ENCODE peak calls at places on chromosomes 4 and X, in six cellular contexts. One of them, this sample, is unnamed.

GRCh38 chr4:11741190-11741652 is 312.5 kb upstream of the HS3ST1 start:
- DNase-seq in pancreas: no peak
- DNase-seq in tibial nerve: no peak
- DNase-seq in bronchial epithelial cell: peak
- DNase-seq in astrocyte of the cerebellum: no peak
- DNase-seq in IMR-90: peak
- DNase-seq in this sample: no peak

GRCh38 chrX:122055450-122055849 is 1008.0 kb downstream of the GLUD2 start:
- DNase-seq in astrocyte of the cerebellum: no peak
- DNase-seq in bronchial epithelial cell: no peak
- DNase-seq in IMR-90: no peak
- DNase-seq in tibial nerve: no peak
- DNase-seq in pancreas: no peak
- DNase-seq in this sample: no peak

GRCh38 chr4:83561381-83561780 is 25.5 kb downstream of the GPAT3 start:
- DNase-seq in bronchial epithelial cell: peak
- DNase-seq in astrocyte of the cerebellum: no peak
- DNase-seq in tibial nerve: peak
- DNase-seq in IMR-90: peak
- DNase-seq in pancreas: no peak
- DNase-seq in this sample: peak

GRCh38 chr4:77600521-77601451 is 4.8 kb upstream of the CXCL13 start:
- DNase-seq in tibial nerve: peak
- DNase-seq in bronchial epithelial cell: peak
- DNase-seq in IMR-90: peak
- DNase-seq in pancreas: no peak
- DNase-seq in astrocyte of the cerebellum: peak
- DNase-seq in this sample: peak

GRCh38 chrX:9379697-9380551 is 84.9 kb upstream of the TBL1X start:
- DNase-seq in pancreas: no peak
- DNase-seq in astrocyte of the cerebellum: no peak
- DNase-seq in bronchial epithelial cell: peak
- DNase-seq in IMR-90: peak
- DNase-seq in tibial nerve: no peak
- DNase-seq in this sample: peak

GRCh38 chr4:39237179-39237578 is 54.9 kb downstream of the WDR19 start:
- DNase-seq in pancreas: no peak
- DNase-seq in IMR-90: no peak
- DNase-seq in bronchial epithelial cell: no peak
- DNase-seq in tibial nerve: no peak
- DNase-seq in astrocyte of the cerebellum: no peak
- DNase-seq in this sample: no peak

GRCh38 chr4:62533573-62533972 is 1333.4 kb downstream of the ADGRL3 start:
- DNase-seq in tibial nerve: no peak
- DNase-seq in IMR-90: no peak
- DNase-seq in pancreas: no peak
- DNase-seq in bronchial epithelial cell: no peak
- DNase-seq in astrocyte of the cerebellum: no peak
- DNase-seq in this sample: no peak

GRCh38 chr4:108571027-108571569 is 49.3 kb upstream of the RPL34 start:
- DNase-seq in IMR-90: peak
- DNase-seq in bronchial epithelial cell: no peak
- DNase-seq in pancreas: no peak
- DNase-seq in tibial nerve: no peak
- DNase-seq in astrocyte of the cerebellum: no peak
- DNase-seq in this sample: peak

GRCh38 chr4:100738388-100739165 is 220.8 kb upstream of the EMCN start:
- DNase-seq in astrocyte of the cerebellum: peak
- DNase-seq in IMR-90: peak
- DNase-seq in bronchial epithelial cell: peak
- DNase-seq in pancreas: no peak
- DNase-seq in tibial nerve: peak
- DNase-seq in this sample: peak

GRCh38 chr4:140363558-140363957 is 9.9 kb upstream of the SCOC start:
- DNase-seq in pancreas: no peak
- DNase-seq in tibial nerve: no peak
- DNase-seq in IMR-90: no peak
- DNase-seq in astrocyte of the cerebellum: no peak
- DNase-seq in bronchial epithelial cell: no peak
- DNase-seq in this sample: no peak

GRCh38 chrX:72685810-72686465 is 28.2 kb downstream of the PHKA1 start:
- DNase-seq in astrocyte of the cerebellum: no peak
- DNase-seq in IMR-90: peak
- DNase-seq in tibial nerve: no peak
- DNase-seq in pancreas: no peak
- DNase-seq in bronchial epithelial cell: peak
- DNase-seq in this sample: peak

GRCh38 chr4:187258651-187259401 is 535.2 kb upstream of the FAT1 start:
- DNase-seq in IMR-90: no peak
- DNase-seq in bronchial epithelial cell: no peak
- DNase-seq in astrocyte of the cerebellum: no peak
- DNase-seq in pancreas: no peak
- DNase-seq in tibial nerve: no peak
- DNase-seq in this sample: no peak

GRCh38 chr4:76665139-76665538 is 230.1 kb downstream of the SHROOM3 start:
- DNase-seq in bronchial epithelial cell: peak
- DNase-seq in pancreas: peak
- DNase-seq in astrocyte of the cerebellum: no peak
- DNase-seq in tibial nerve: no peak
- DNase-seq in IMR-90: peak
- DNase-seq in this sample: peak

GRCh38 chr4:177308125-177308524 is 1.5 kb upstream of the NEIL3 start:
- DNase-seq in bronchial epithelial cell: peak
- DNase-seq in tibial nerve: no peak
- DNase-seq in astrocyte of the cerebellum: peak
- DNase-seq in IMR-90: peak
- DNase-seq in pancreas: no peak
- DNase-seq in this sample: peak

GRCh38 chrX:131746491-131746968 is 202.7 kb downstream of the OR13H1 start:
- DNase-seq in bronchial epithelial cell: no peak
- DNase-seq in pancreas: peak
- DNase-seq in astrocyte of the cerebellum: peak
- DNase-seq in IMR-90: peak
- DNase-seq in tibial nerve: no peak
- DNase-seq in this sample: peak

GRCh38 chr4:153518637-153519384 is 52.7 kb downstream of the TMEM131L start:
- DNase-seq in tibial nerve: no peak
- DNase-seq in bronchial epithelial cell: no peak
- DNase-seq in astrocyte of the cerebellum: no peak
- DNase-seq in IMR-90: peak
- DNase-seq in pancreas: no peak
- DNase-seq in this sample: peak

GRCh38 chrX:19889582-19890342 is 2.4 kb upstream of the SH3KBP1 start:
- DNase-seq in tibial nerve: no peak
- DNase-seq in astrocyte of the cerebellum: peak
- DNase-seq in pancreas: no peak
- DNase-seq in IMR-90: peak
- DNase-seq in bronchial epithelial cell: peak
- DNase-seq in this sample: peak

GRCh38 chr4:26330946-26331345 is 10.1 kb downstream of the RBPJ start:
- DNase-seq in IMR-90: no peak
- DNase-seq in astrocyte of the cerebellum: no peak
- DNase-seq in tibial nerve: no peak
- DNase-seq in pancreas: no peak
- DNase-seq in bronchial epithelial cell: peak
- DNase-seq in this sample: no peak

GRCh38 chr4:106647451-106647850 is 278.9 kb upstream of the GIMD1 start:
- DNase-seq in tibial nerve: no peak
- DNase-seq in astrocyte of the cerebellum: no peak
- DNase-seq in IMR-90: no peak
- DNase-seq in bronchial epithelial cell: no peak
- DNase-seq in pancreas: no peak
- DNase-seq in this sample: no peak

GRCh38 chr4:10949039-10949728 is 264.6 kb upstream of the CLNK start:
- DNase-seq in bronchial epithelial cell: no peak
- DNase-seq in pancreas: no peak
- DNase-seq in astrocyte of the cerebellum: no peak
- DNase-seq in IMR-90: no peak
- DNase-seq in tibial nerve: no peak
- DNase-seq in this sample: no peak

GRCh38 chr4:8403173-8403753 is 37.3 kb downstream of the ACOX3 start:
- DNase-seq in IMR-90: peak
- DNase-seq in astrocyte of the cerebellum: peak
- DNase-seq in pancreas: peak
- DNase-seq in tibial nerve: peak
- DNase-seq in bronchial epithelial cell: peak
- DNase-seq in this sample: peak

DNA sequence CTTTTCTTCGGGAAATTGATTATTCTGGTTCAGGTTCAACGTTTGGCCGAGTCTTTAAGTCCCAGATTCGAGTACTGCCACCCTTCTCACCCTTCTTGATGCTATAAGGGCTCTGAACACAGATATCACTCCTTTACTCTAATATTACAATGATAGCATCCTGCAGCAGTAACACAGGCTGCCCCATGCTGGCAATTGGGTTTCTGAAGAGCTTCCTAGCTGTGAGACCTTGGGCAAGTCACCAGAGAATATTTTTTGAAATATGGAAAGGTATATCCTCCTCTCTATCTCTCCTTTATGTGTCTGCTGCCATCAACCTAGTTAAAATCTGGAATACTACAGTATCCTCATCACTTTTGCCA is 297 bp upstream of the MTMR8 start:
- DNase-seq in bronchial epithelial cell: no peak
- DNase-seq in astrocyte of the cerebellum: no peak
- DNase-seq in pancreas: no peak
- DNase-seq in tibial nerve: no peak
- DNase-seq in IMR-90: no peak
- DNase-seq in this sample: no peak
- H3K4me3 ChIP-seq in bronchial epithelial cell: peak
- H3K4me3 ChIP-seq in astrocyte of the cerebellum: peak
- H3K4me3 ChIP-seq in pancreas: no peak
- H3K4me3 ChIP-seq in tibial nerve: peak
- H3K4me3 ChIP-seq in IMR-90: no peak
- H3K4me3 ChIP-seq in this sample: no peak

DNA sequence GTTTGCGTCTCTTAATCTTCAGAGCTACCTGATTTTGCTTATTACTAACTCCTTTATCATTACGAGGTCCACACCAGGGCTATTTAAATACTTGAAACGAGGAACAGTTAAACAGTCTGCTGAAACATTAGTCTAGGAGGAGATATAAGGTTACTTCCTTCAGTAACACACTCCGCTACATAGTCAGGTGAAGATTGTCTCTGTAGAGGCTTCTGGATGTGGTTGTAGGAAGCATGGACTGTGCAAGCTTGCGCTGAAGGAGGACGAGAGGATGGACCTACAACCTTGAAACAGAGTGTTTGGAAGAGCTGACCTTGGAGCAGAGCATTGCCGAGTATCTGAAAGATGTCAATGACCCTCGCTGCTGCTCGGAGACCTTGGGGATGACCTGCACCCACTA is at the start of gene CLRN2:
- DNase-seq in IMR-90: no peak
- DNase-seq in pancreas: no peak
- DNase-seq in tibial nerve: no peak
- DNase-seq in bronchial epithelial cell: no peak
- DNase-seq in astrocyte of the cerebellum: no peak
- DNase-seq in this sample: no peak
- TF ChIP-seq CTCF in IMR-90: no peak
- TF ChIP-seq CTCF in pancreas: no peak
- TF ChIP-seq CTCF in tibial nerve: no peak
- TF ChIP-seq CTCF in bronchial epithelial cell: no peak
- TF ChIP-seq CTCF in astrocyte of the cerebellum: no peak
- TF ChIP-seq CTCF in this sample: no peak

GRCh38 chrX:83535417-83536244 is 27.5 kb downstream of the POU3F4 start:
- DNase-seq in bronchial epithelial cell: no peak
- DNase-seq in IMR-90: no peak
- DNase-seq in tibial nerve: no peak
- DNase-seq in astrocyte of the cerebellum: no peak
- DNase-seq in pancreas: no peak
- DNase-seq in this sample: peak
- H3K4me3 ChIP-seq in bronchial epithelial cell: no peak
- H3K4me3 ChIP-seq in IMR-90: no peak
- H3K4me3 ChIP-seq in tibial nerve: no peak
- H3K4me3 ChIP-seq in astrocyte of the cerebellum: peak
- H3K4me3 ChIP-seq in pancreas: no peak
- H3K4me3 ChIP-seq in this sample: peak

DNA sequence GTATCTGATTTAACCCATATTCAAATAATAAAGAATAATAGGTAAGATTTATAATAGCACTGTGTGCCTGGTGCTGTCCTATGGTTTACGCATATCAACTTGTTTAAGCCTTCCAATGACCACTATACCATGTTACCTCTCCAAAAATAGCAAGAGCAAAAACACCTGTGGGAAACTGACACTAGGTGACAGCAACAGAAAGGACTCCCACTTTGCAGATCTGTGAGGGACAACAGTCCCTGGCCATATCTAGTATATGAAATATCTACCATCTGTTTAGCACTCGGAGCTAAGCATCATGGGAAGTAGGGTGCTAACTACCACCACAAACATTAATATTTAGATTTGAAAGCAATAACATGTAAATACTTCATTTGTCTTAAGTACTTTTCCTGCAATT is 55.7 kb upstream of the TXK start:
- DNase-seq in tibial nerve: no peak
- DNase-seq in bronchial epithelial cell: no peak
- DNase-seq in astrocyte of the cerebellum: no peak
- DNase-seq in IMR-90: no peak
- DNase-seq in pancreas: no peak
- DNase-seq in this sample: no peak
- TF ChIP-seq CTCF in tibial nerve: no peak
- TF ChIP-seq CTCF in bronchial epithelial cell: no peak
- TF ChIP-seq CTCF in astrocyte of the cerebellum: no peak
- TF ChIP-seq CTCF in IMR-90: no peak
- TF ChIP-seq CTCF in pancreas: no peak
- TF ChIP-seq CTCF in this sample: no peak